ENCODE peak calls at places on chromosomes 13 and 19, in four cellular contexts. Q, Y, A and S are unnamed samples.

GRCh38 chr19:35860818-35861639 is 4.3 kb downstream of the KIRREL2 start:
- DNase-seq in Y (no peak), A (no peak), Q (no peak), S (no peak)

GRCh38 chr13:38602261-38602660 is 84.6 kb upstream of the FREM2 start:
- DNase-seq in Y (no peak), Q (peak), A (no peak), S (no peak)

GRCh38 chr19:34145741-34146202 is 26.5 kb upstream of the LSM14A start:
- DNase-seq in Y (peak), A (no peak), Q (peak), S (peak)

GRCh38 chr19:17677002-17677401 is 11.2 kb downstream of the UNC13A start:
- DNase-seq in Y (no peak), A (no peak), Q (no peak), S (no peak)

GRCh38 chr19:54162884-54163283 is 3.4 kb upstream of the LENG1 start:
- DNase-seq in A (no peak), Q (no peak), Y (no peak), S (no peak)

GRCh38 chr19:7415163-7415856 is 66.6 kb downstream of the ARHGEF18 start:
- DNase-seq in A (no peak), Y (no peak), Q (peak), S (no peak)

GRCh38 chr19:47093254-47093653 is 20.3 kb downstream of the ZC3H4 start:
- DNase-seq in A (no peak), Q (no peak), Y (no peak), S (no peak)

GRCh38 chr13:33256148-33256547 is 29.4 kb downstream of the STARD13 start:
- DNase-seq in A (no peak), Q (no peak), Y (no peak), S (no peak)

GRCh38 chr19:46648961-46649960 is 11.7 kb downstream of the DACT3 start:
- DNase-seq in A (no peak), Y (no peak), Q (no peak), S (no peak)

GRCh38 chr13:92806215-92806614 is 420.4 kb upstream of the GPC6 start:
- DNase-seq in A (no peak), Y (no peak), Q (no peak), S (no peak)

GRCh38 chr13:46543307-46543706 is 9.7 kb upstream of the LRCH1 start:
- DNase-seq in Y (no peak), Q (no peak), A (no peak), S (peak)

GRCh38 chr13:106348032-106348431 is 187.4 kb downstream of the EFNB2 start:
- DNase-seq in Q (no peak), A (no peak), Y (no peak), S (no peak)

GRCh38 chr19:2627319-2627829 is 75.1 kb downstream of the GNG7 start:
- DNase-seq in Y (peak), Q (peak), A (peak), S (no peak)

GRCh38 chr19:30557212-30557611 is 185.0 kb downstream of the ZNF536 start:
- DNase-seq in Q (no peak), A (peak), Y (no peak), S (no peak)

GRCh38 chr19:11538232-11539036 is at the start of gene CNN1:
- DNase-seq in Q (peak), A (no peak), Y (no peak), S (no peak)

GRCh38 chr13:98420560-98421175 is 156.2 kb downstream of the STK24 start:
- DNase-seq in Y (no peak), A (no peak), Q (no peak), S (no peak)

GRCh38 chr19:2607712-2608601 is 94.5 kb downstream of the GNG7 start:
- DNase-seq in A (peak), Y (no peak), Q (no peak), S (no peak)

GRCh38 chr19:51689751-51690358 is 3.3 kb upstream of the SPACA6 start:
- DNase-seq in Q (no peak), A (no peak), Y (peak), S (no peak)

GRCh38 chr13:45055198-45055901 is 65.0 kb upstream of the GTF2F2 start:
- DNase-seq in Y (no peak), A (peak), Q (no peak), S (no peak)

GRCh38 chr19:1474011-1474764 is 4.8 kb downstream of the C19orf25 start:
- DNase-seq in Q (no peak), A (no peak), Y (peak), S (no peak)

GRCh38 chr13:37602743-37603381 is 4.3 kb upstream of the POSTN start:
- DNase-seq in Y (no peak), Q (no peak), A (no peak), S (no peak)

GRCh38 chr19:40247735-40248262 is 21.3 kb upstream of the CCNP start:
- DNase-seq in Q (no peak), Y (no peak), A (no peak), S (no peak)

GRCh38 chr13:25977671-25978070 is 74.1 kb downstream of the SHISA2 start:
- DNase-seq in Q (no peak), A (no peak), Y (no peak), S (no peak)

GRCh38 chr19:1259206-1259872 is 9.8 kb upstream of the CIRBP start:
- DNase-seq in Y (peak), A (no peak), Q (no peak), S (no peak)

GRCh38 chr13:43220873-43221578 is 197.6 kb downstream of the DNAJC15 start:
- DNase-seq in Q (no peak), A (no peak), Y (no peak), S (no peak)

GRCh38 chr13:43473437-43473836 is 313.3 kb downstream of the ENOX1 start:
- DNase-seq in A (no peak), Y (no peak), Q (peak), S (no peak)

GRCh38 chr19:16070366-16070990 is 5.8 kb upstream of the TPM4 start:
- DNase-seq in Q (peak), Y (no peak), A (no peak), S (no peak)

GRCh38 chr13:63481334-63481733 is 2065.7 kb upstream of the PCDH20 start:
- DNase-seq in Q (no peak), A (no peak), Y (no peak), S (no peak)

GRCh38 chr19:16161848-16162247 is 11.5 kb downstream of the CIB3 start:
- DNase-seq in A (no peak), Y (no peak), Q (no peak), S (no peak)

GRCh38 chr13:64534302-64534701 is 2695.8 kb downstream of the PCDH9 start:
- DNase-seq in Q (no peak), A (no peak), Y (no peak), S (no peak)